ENCODE peak calls at places on chromosomes 16 and 17, in six cellular contexts. J is CD8-positive, alpha-beta T cell; S is vagina; Q is coronary artery; U is heart right ventricle; Y is GM23338. I is an unnamed sample.

GRCh38 chr17:71163121-71163812 is 957.6 kb upstream of the SOX9 start:
- DNase-seq in J (no peak), Q (no peak), S (no peak), Y (no peak), U (no peak), I (no peak)

GRCh38 chr17:73598131-73598680 is 46.0 kb downstream of the SDK2 start:
- DNase-seq in S (no peak), Y (no peak), J (no peak), U (no peak), Q (no peak), I (no peak)

GRCh38 chr16:88785106-88785924 is at the start of gene PIEZO1:
- DNase-seq in Q (no peak), J (peak; percentile 84), Y (peak; percentile 54), S (no peak), U (peak; percentile 72), I (no peak)

GRCh38 chr17:14276535-14277250 is 24.2 kb upstream of the HS3ST3B1 start:
- DNase-seq in S (peak; percentile 62), U (no peak), Q (no peak), J (no peak), Y (no peak), I (no peak)

GRCh38 chr17:82384730-82385429 is 13.3 kb downstream of the UTS2R start:
- DNase-seq in Q (no peak), Y (peak; percentile 63), U (peak; percentile 38), S (no peak), J (no peak), I (no peak)

GRCh38 chr17:13297198-13297597 is 279.4 kb upstream of the ELAC2 start:
- DNase-seq in J (no peak), U (peak; percentile 51), S (no peak), Y (no peak), Q (no peak), I (no peak)

GRCh38 chr16:17515421-17516210 is 44.9 kb upstream of the XYLT1 start:
- DNase-seq in Y (no peak), S (no peak), Q (no peak), U (no peak), J (no peak), I (no peak)

GRCh38 chr17:10394201-10394887 is 21.5 kb upstream of the MYH13 start:
- DNase-seq in Y (no peak), S (no peak), Q (no peak), J (no peak), U (no peak), I (no peak)

GRCh38 chr16:16059895-16060590 is 110.6 kb downstream of the ABCC1 start:
- DNase-seq in U (no peak), S (no peak), Q (no peak), Y (no peak), J (no peak), I (no peak)

GRCh38 chr16:24609740-24610420 is 70.5 kb downstream of the RBBP6 start:
- DNase-seq in Y (peak; percentile 83), U (peak; percentile 11), S (no peak), Q (no peak), J (no peak), I (no peak)

GRCh38 chr17:56316604-56317003 is 163.3 kb downstream of the ANKFN1 start:
- DNase-seq in S (no peak), J (no peak), Q (no peak), U (no peak), Y (no peak), I (no peak)

GRCh38 chr17:56320443-56320842 is 167.2 kb downstream of the ANKFN1 start:
- DNase-seq in S (no peak), Q (no peak), U (no peak), J (no peak), Y (peak; percentile 34), I (no peak)

GRCh38 chr17:56319531-56319930 is 166.3 kb downstream of the ANKFN1 start:
- DNase-seq in U (no peak), Y (peak; percentile 79), Q (no peak), S (no peak), J (no peak), I (no peak)

GRCh38 chr17:56314026-56314425 is 160.8 kb downstream of the ANKFN1 start:
- DNase-seq in Q (no peak), U (no peak), Y (no peak), S (no peak), J (no peak), I (no peak)

GRCh38 chr17:56317351-56318208 is 164.3 kb downstream of the ANKFN1 start:
- DNase-seq in J (no peak), Y (no peak), Q (no peak), S (no peak), U (no peak), I (no peak)
- H3K4me3 ChIP-seq in J (no peak overlapping the region), Y (no peak overlapping the region), Q (no peak overlapping the region), S (no peak overlapping the region), U (no peak overlapping the region), I (no peak overlapping the region)

GRCh38 chr17:44353656-44354331 is 8.7 kb downstream of the GRN start:
- DNase-seq in J (no peak), Q (no peak), Y (peak; percentile 64), U (no peak), S (no peak), I (no peak)

GRCh38 chr17:44351961-44352921 is 7.1 kb downstream of the GRN start:
- DNase-seq in U (no peak), Q (no peak), S (no peak), J (no peak), Y (no peak), I (no peak)

GRCh38 chr17:44354582-44355309 is 8.9 kb downstream of the FAM171A2 start:
- DNase-seq in S (no peak), Y (peak; percentile 89), U (no peak), J (peak; percentile 68), Q (no peak), I (no peak)

GRCh38 chr17:44351464-44351863 is 6.4 kb downstream of the GRN start:
- DNase-seq in J (no peak), Q (no peak), Y (no peak), S (no peak), U (no peak), I (no peak)

GRCh38 chr17:44352922-44353655 is 8.0 kb downstream of the GRN start:
- DNase-seq in Y (no peak), Q (no peak), U (no peak), J (no peak), S (no peak), I (no peak)
- H3K4me3 ChIP-seq in Y (peak overlapping the region; percentile 60), Q (peak overlapping the region; percentile 74), U (peak overlapping the region; percentile 35), J (peak overlapping the region; percentile 33), S (peak overlapping the region; percentile 37), I (no peak overlapping the region)

GRCh38 chr17:50049636-50050035 is 6.3 kb upstream of the ITGA3 start:
- DNase-seq in Q (no peak), S (no peak), Y (no peak), U (no peak), J (no peak), I (no peak)
- H3K4me3 ChIP-seq in Q (no peak overlapping the region), S (no peak overlapping the region), Y (no peak overlapping the region), U (no peak overlapping the region), J (no peak overlapping the region), I (no peak overlapping the region)

GRCh38 chr17:42670199-42670924 is 6.4 kb downstream of the PLEKHH3 start:
- DNase-seq in Q (no peak), J (peak; percentile 40), S (no peak), Y (peak; percentile 83), U (no peak), I (no peak)
- H3K4me3 ChIP-seq in Q (peak overlapping the region; percentile 27), J (peak overlapping the region; percentile 28), S (no peak overlapping the region), Y (peak overlapping the region; percentile 77), U (no peak overlapping the region), I (no peak overlapping the region)

GRCh38 chr16:54589326-54589725 is 302.7 kb upstream of the IRX3 start:
- DNase-seq in Y (peak; percentile 47), S (peak; percentile 40), U (no peak), J (no peak), Q (no peak), I (no peak)

GRCh38 chr16:54590836-54591235 is 304.2 kb upstream of the IRX3 start:
- DNase-seq in Q (no peak), S (no peak), U (no peak), Y (no peak), J (no peak), I (no peak)

GRCh38 chr16:54594646-54595381 is 308.2 kb upstream of the IRX3 start:
- DNase-seq in S (peak; percentile 44), Y (peak; percentile 42), U (no peak), J (no peak), Q (no peak), I (no peak)

GRCh38 chr16:54588026-54588425 is 301.4 kb upstream of the IRX3 start:
- DNase-seq in Y (no peak), J (no peak), S (peak; percentile 65), Q (no peak), U (no peak), I (no peak)

GRCh38 chr16:54591816-54592246 is 305.2 kb upstream of the IRX3 start:
- DNase-seq in S (peak; percentile 58), J (no peak), Q (no peak), U (no peak), Y (no peak), I (no peak)
- H3K4me3 ChIP-seq in S (no peak overlapping the region), J (no peak overlapping the region), Q (no peak overlapping the region), U (no peak overlapping the region), Y (peak overlapping the region; percentile 29), I (no peak overlapping the region)

DNA sequence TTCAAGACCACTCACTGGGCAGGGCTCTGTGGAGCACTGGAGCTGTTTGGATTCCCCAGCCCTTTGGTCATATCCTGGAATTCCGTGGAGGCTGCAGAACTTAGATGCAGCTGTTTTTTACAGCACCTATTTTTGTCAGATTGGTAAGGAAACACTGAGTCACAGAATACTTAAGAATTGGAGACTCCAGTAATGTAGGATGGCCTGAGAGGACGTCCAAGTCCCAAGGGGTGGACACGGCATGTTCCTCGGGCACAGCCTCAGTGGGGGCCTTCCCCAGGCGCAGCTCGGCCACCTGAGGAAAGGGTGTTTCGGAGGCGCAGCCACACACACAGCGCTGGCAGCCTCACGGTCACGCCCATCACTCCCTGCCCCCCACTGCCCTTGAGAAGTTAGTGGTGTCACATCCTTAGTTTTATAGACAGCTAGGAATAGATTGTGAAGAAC is 14.8 kb downstream of the PLD6 start:
- DNase-seq in Q (no peak), S (no peak), Y (no peak), J (no peak), U (peak; percentile 62), I (no peak)
- H3K4me3 ChIP-seq in Q (no peak overlapping the region), S (no peak overlapping the region), Y (no peak overlapping the region), J (no peak overlapping the region), U (no peak overlapping the region), I (no peak overlapping the region)

DNA sequence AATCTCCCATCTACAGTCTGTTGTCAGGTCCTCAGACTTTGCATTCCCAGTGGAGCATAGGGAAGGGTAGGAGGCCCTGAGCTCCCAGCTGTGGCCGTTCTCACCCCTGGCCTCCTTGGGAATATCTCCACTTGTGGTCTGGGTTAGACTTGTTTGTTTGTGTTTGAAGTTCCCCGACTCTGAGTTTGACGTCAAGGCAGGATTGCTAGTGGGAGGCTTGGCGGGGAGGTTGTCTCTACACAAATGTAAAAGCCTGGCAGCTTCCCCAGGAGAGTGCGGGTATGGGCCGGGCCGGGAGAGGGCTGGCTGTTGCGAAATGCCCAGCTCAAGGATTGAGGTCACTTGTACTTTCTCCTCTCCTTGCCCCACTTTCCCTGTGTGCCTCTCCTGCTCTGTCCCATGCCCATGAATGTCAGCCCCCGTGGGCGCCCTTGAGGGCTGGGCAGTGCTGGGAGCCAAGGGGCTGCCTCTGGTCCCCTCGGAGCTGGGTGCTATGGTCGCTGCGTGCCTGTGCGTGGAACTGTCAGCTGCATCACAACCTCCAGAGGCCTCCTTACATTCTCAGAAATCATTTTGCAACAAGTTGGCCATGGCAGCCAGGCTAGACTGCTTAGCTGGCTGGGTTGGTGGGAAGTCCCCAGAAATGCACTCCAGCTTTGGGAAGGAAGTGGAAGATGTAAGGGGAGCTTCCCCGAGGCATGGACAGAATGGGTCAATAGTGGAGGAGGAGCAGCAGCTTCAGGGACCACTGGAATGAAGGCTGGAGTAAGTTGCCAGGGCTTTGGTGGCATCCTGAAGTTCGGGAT is 84.3 kb downstream of the KSR1 start:
- DNase-seq in Y (no peak), U (peak; percentile 73), S (peak; percentile 96), J (no peak), Q (peak; percentile 97), I (no peak)
- H3K4me3 ChIP-seq in Y (no peak overlapping the region), U (no peak overlapping the region), S (no peak overlapping the region), J (no peak overlapping the region), Q (peak overlapping the region; percentile 50), I (no peak overlapping the region)

I was measured in GM12864.